ENCODE peak calls at places on chromosomes 11 and 22, in ten cellular contexts. One of them, this sample, is unnamed.

GRCh38 chr22:19807161-19807913 is 46.8 kb downstream of the TBX1 start:
- DNase-seq in CD8-positive, alpha-beta T cell: no peak
- DNase-seq in MM.1S: no peak
- DNase-seq in suprapubic skin: peak; percentile 76
- DNase-seq in upper lobe of left lung: peak; percentile 55
- DNase-seq in colonic mucosa: no peak
- DNase-seq in gastrocnemius medialis: no peak
- DNase-seq in tibial nerve: no peak
- DNase-seq in heart right ventricle: no peak
- DNase-seq in endodermal cell: peak; percentile 29
- DNase-seq in this sample: peak; percentile 31

GRCh38 chr22:43951391-43951790 is 3.9 kb upstream of the SAMM50 start:
- DNase-seq in CD8-positive, alpha-beta T cell: no peak
- DNase-seq in MM.1S: no peak
- DNase-seq in suprapubic skin: no peak
- DNase-seq in upper lobe of left lung: no peak
- DNase-seq in colonic mucosa: no peak
- DNase-seq in gastrocnemius medialis: no peak
- DNase-seq in tibial nerve: no peak
- DNase-seq in heart right ventricle: no peak
- DNase-seq in endodermal cell: no peak
- DNase-seq in this sample: no peak

GRCh38 chr22:24230911-24231656 is 13.8 kb downstream of the GGT5 start:
- DNase-seq in CD8-positive, alpha-beta T cell: peak; percentile 63
- DNase-seq in MM.1S: peak; percentile 40
- DNase-seq in suprapubic skin: no peak
- DNase-seq in upper lobe of left lung: peak; percentile 58
- DNase-seq in colonic mucosa: peak; percentile 60
- DNase-seq in gastrocnemius medialis: no peak
- DNase-seq in tibial nerve: no peak
- DNase-seq in heart right ventricle: peak; percentile 62
- DNase-seq in endodermal cell: peak; percentile 96
- DNase-seq in this sample: peak; percentile 82

GRCh38 chr11:56910785-56911184 is 77.9 kb upstream of the OR5AK2 start:
- DNase-seq in CD8-positive, alpha-beta T cell: no peak
- DNase-seq in MM.1S: no peak
- DNase-seq in suprapubic skin: no peak
- DNase-seq in upper lobe of left lung: no peak
- DNase-seq in colonic mucosa: no peak
- DNase-seq in gastrocnemius medialis: no peak
- DNase-seq in tibial nerve: no peak
- DNase-seq in heart right ventricle: no peak
- DNase-seq in endodermal cell: no peak
- DNase-seq in this sample: no peak

GRCh38 chr11:34650528-34650927 is 29.6 kb downstream of the EHF start:
- DNase-seq in CD8-positive, alpha-beta T cell: peak; percentile 88
- DNase-seq in MM.1S: peak; percentile 73
- DNase-seq in suprapubic skin: no peak
- DNase-seq in upper lobe of left lung: no peak
- DNase-seq in colonic mucosa: no peak
- DNase-seq in gastrocnemius medialis: no peak
- DNase-seq in tibial nerve: no peak
- DNase-seq in heart right ventricle: no peak
- DNase-seq in endodermal cell: no peak
- DNase-seq in this sample: peak; percentile 55

GRCh38 chr11:35781342-35782171 is 119.0 kb downstream of the TRIM44 start:
- DNase-seq in CD8-positive, alpha-beta T cell: no peak
- DNase-seq in MM.1S: no peak
- DNase-seq in suprapubic skin: no peak
- DNase-seq in upper lobe of left lung: no peak
- DNase-seq in colonic mucosa: no peak
- DNase-seq in gastrocnemius medialis: no peak
- DNase-seq in tibial nerve: no peak
- DNase-seq in heart right ventricle: no peak
- DNase-seq in endodermal cell: peak; percentile 48
- DNase-seq in this sample: no peak

GRCh38 chr11:17036666-17037658 is 22.7 kb upstream of the PLEKHA7 start:
- DNase-seq in CD8-positive, alpha-beta T cell: no peak
- DNase-seq in MM.1S: no peak
- DNase-seq in suprapubic skin: no peak
- DNase-seq in upper lobe of left lung: no peak
- DNase-seq in colonic mucosa: peak; percentile 40
- DNase-seq in gastrocnemius medialis: no peak
- DNase-seq in tibial nerve: no peak
- DNase-seq in heart right ventricle: no peak
- DNase-seq in endodermal cell: peak; percentile 86
- DNase-seq in this sample: no peak

GRCh38 chr11:45606514-45607024 is 58.9 kb downstream of the CHST1 start:
- DNase-seq in CD8-positive, alpha-beta T cell: no peak
- DNase-seq in MM.1S: no peak
- DNase-seq in suprapubic skin: no peak
- DNase-seq in upper lobe of left lung: no peak
- DNase-seq in colonic mucosa: no peak
- DNase-seq in gastrocnemius medialis: no peak
- DNase-seq in tibial nerve: no peak
- DNase-seq in heart right ventricle: no peak
- DNase-seq in endodermal cell: peak; percentile 88
- DNase-seq in this sample: no peak

GRCh38 chr11:69948256-69949141 is 129.3 kb upstream of the FGF3 start:
- DNase-seq in CD8-positive, alpha-beta T cell: no peak
- DNase-seq in MM.1S: no peak
- DNase-seq in suprapubic skin: no peak
- DNase-seq in upper lobe of left lung: no peak
- DNase-seq in colonic mucosa: peak; percentile 61
- DNase-seq in gastrocnemius medialis: no peak
- DNase-seq in tibial nerve: no peak
- DNase-seq in heart right ventricle: peak; percentile 10
- DNase-seq in endodermal cell: peak; percentile 82
- DNase-seq in this sample: no peak

GRCh38 chr11:84558085-84558905 is 1068.8 kb downstream of the DLG2 start:
- DNase-seq in CD8-positive, alpha-beta T cell: no peak
- DNase-seq in MM.1S: peak; percentile 76
- DNase-seq in suprapubic skin: no peak
- DNase-seq in upper lobe of left lung: no peak
- DNase-seq in colonic mucosa: peak; percentile 34
- DNase-seq in gastrocnemius medialis: no peak
- DNase-seq in tibial nerve: peak; percentile 13
- DNase-seq in heart right ventricle: no peak
- DNase-seq in endodermal cell: peak; percentile 70
- DNase-seq in this sample: peak; percentile 66

GRCh38 chr22:40345801-40346177 is 511 bp upstream of the ADSL start:
- DNase-seq in CD8-positive, alpha-beta T cell: peak; percentile 71
- DNase-seq in MM.1S: peak; percentile 63
- DNase-seq in suprapubic skin: peak; percentile 83
- DNase-seq in upper lobe of left lung: peak; percentile 87
- DNase-seq in colonic mucosa: peak; percentile 63
- DNase-seq in gastrocnemius medialis: peak; percentile 10
- DNase-seq in tibial nerve: no peak
- DNase-seq in heart right ventricle: peak; percentile 29
- DNase-seq in endodermal cell: peak; percentile 69
- DNase-seq in this sample: peak; percentile 55

GRCh38 chr11:94133752-94134151 is 5.1 kb downstream of the PANX1 start:
- DNase-seq in CD8-positive, alpha-beta T cell: no peak
- DNase-seq in MM.1S: no peak
- DNase-seq in suprapubic skin: no peak
- DNase-seq in upper lobe of left lung: no peak
- DNase-seq in colonic mucosa: no peak
- DNase-seq in gastrocnemius medialis: no peak
- DNase-seq in tibial nerve: no peak
- DNase-seq in heart right ventricle: no peak
- DNase-seq in endodermal cell: no peak
- DNase-seq in this sample: no peak
- H3K4me1 ChIP-seq in CD8-positive, alpha-beta T cell: peaks cover 27% of the 10 kb centered on the region
- H3K4me1 ChIP-seq in MM.1S: peaks cover 23% of the 10 kb centered on the region
- H3K4me1 ChIP-seq in suprapubic skin: peaks cover 72% of the 10 kb centered on the region
- H3K4me1 ChIP-seq in upper lobe of left lung: peaks cover 43% of the 10 kb centered on the region
- H3K4me1 ChIP-seq in colonic mucosa: no peaks in the 10 kb centered on the region
- H3K4me1 ChIP-seq in gastrocnemius medialis: peaks cover 46% of the 10 kb centered on the region
- H3K4me1 ChIP-seq in tibial nerve: peaks cover 68% of the 10 kb centered on the region
- H3K4me1 ChIP-seq in heart right ventricle: peaks cover 83% of the 10 kb centered on the region
- H3K4me1 ChIP-seq in endodermal cell: peaks cover 7% of the 10 kb centered on the region
- H3K4me1 ChIP-seq in this sample: peaks cover 17% of the 10 kb centered on the region

GRCh38 chr11:64227405-64227956 is 1.4 kb downstream of the NUDT22 start:
- DNase-seq in CD8-positive, alpha-beta T cell: peak; percentile 15
- DNase-seq in MM.1S: no peak
- DNase-seq in suprapubic skin: no peak
- DNase-seq in upper lobe of left lung: peak; percentile 29
- DNase-seq in colonic mucosa: peak; percentile 20
- DNase-seq in gastrocnemius medialis: no peak
- DNase-seq in tibial nerve: no peak
- DNase-seq in heart right ventricle: no peak
- DNase-seq in endodermal cell: no peak
- DNase-seq in this sample: no peak

GRCh38 chr11:64224151-64224890 is 1.7 kb downstream of the TRPT1 start:
- DNase-seq in CD8-positive, alpha-beta T cell: peak; percentile 15
- DNase-seq in MM.1S: no peak
- DNase-seq in suprapubic skin: no peak
- DNase-seq in upper lobe of left lung: peak; percentile 46
- DNase-seq in colonic mucosa: no peak
- DNase-seq in gastrocnemius medialis: no peak
- DNase-seq in tibial nerve: no peak
- DNase-seq in heart right ventricle: no peak
- DNase-seq in endodermal cell: peak; percentile 45
- DNase-seq in this sample: no peak

GRCh38 chr11:64226507-64227051 is 505 bp downstream of the NUDT22 start:
- DNase-seq in CD8-positive, alpha-beta T cell: peak; percentile 61
- DNase-seq in MM.1S: peak; percentile 49
- DNase-seq in suprapubic skin: no peak
- DNase-seq in upper lobe of left lung: peak; percentile 88
- DNase-seq in colonic mucosa: peak; percentile 79
- DNase-seq in gastrocnemius medialis: peak; percentile 41
- DNase-seq in tibial nerve: no peak
- DNase-seq in heart right ventricle: peak; percentile 67
- DNase-seq in endodermal cell: peak; percentile 76
- DNase-seq in this sample: peak; percentile 85

GRCh38 chr11:64224891-64225607 is 937 bp downstream of the TRPT1 start:
- DNase-seq in CD8-positive, alpha-beta T cell: peak; percentile 17
- DNase-seq in MM.1S: peak; percentile 6
- DNase-seq in suprapubic skin: no peak
- DNase-seq in upper lobe of left lung: peak; percentile 46
- DNase-seq in colonic mucosa: no peak
- DNase-seq in gastrocnemius medialis: no peak
- DNase-seq in tibial nerve: no peak
- DNase-seq in heart right ventricle: no peak
- DNase-seq in endodermal cell: peak; percentile 54
- DNase-seq in this sample: no peak

GRCh38 chr11:64225608-64226506 is at the start of the genes NUDT22 and TRPT1:
- DNase-seq in CD8-positive, alpha-beta T cell: peak; percentile 87
- DNase-seq in MM.1S: peak; percentile 90
- DNase-seq in suprapubic skin: peak; percentile 97
- DNase-seq in upper lobe of left lung: peak; percentile 98
- DNase-seq in colonic mucosa: peak; percentile 96
- DNase-seq in gastrocnemius medialis: peak; percentile 85
- DNase-seq in tibial nerve: peak; percentile 88
- DNase-seq in heart right ventricle: peak; percentile 93
- DNase-seq in endodermal cell: peak; percentile 97
- DNase-seq in this sample: peak; percentile 97
- TF ChIP-seq CTCF in CD8-positive, alpha-beta T cell: peak; percentile 58
- TF ChIP-seq CTCF in MM.1S: peak; percentile 7
- TF ChIP-seq CTCF in suprapubic skin: no peak
- TF ChIP-seq CTCF in upper lobe of left lung: no peak
- TF ChIP-seq CTCF in colonic mucosa: no peak
- TF ChIP-seq CTCF in gastrocnemius medialis: peak; percentile 6
- TF ChIP-seq CTCF in tibial nerve: no peak
- TF ChIP-seq CTCF in heart right ventricle: no peak
- TF ChIP-seq CTCF in endodermal cell: peak; percentile 38
- TF ChIP-seq CTCF in this sample: no peak

GRCh38 chr22:48761546-48761945 is 1066.1 kb downstream of the BRD1 start:
- DNase-seq in CD8-positive, alpha-beta T cell: no peak
- DNase-seq in MM.1S: no peak
- DNase-seq in suprapubic skin: peak; percentile 41
- DNase-seq in upper lobe of left lung: no peak
- DNase-seq in colonic mucosa: no peak
- DNase-seq in gastrocnemius medialis: no peak
- DNase-seq in tibial nerve: no peak
- DNase-seq in heart right ventricle: no peak
- DNase-seq in endodermal cell: peak; percentile 8
- DNase-seq in this sample: peak; percentile 14
- H3K9me3 ChIP-seq in CD8-positive, alpha-beta T cell: no peaks in the 10 kb centered on the region
- H3K9me3 ChIP-seq in MM.1S: no peaks in the 10 kb centered on the region
- H3K9me3 ChIP-seq in suprapubic skin: peaks cover 7% of the 10 kb centered on the region
- H3K9me3 ChIP-seq in upper lobe of left lung: peaks cover 7% of the 10 kb centered on the region
- H3K9me3 ChIP-seq in colonic mucosa: no peaks in the 10 kb centered on the region
- H3K9me3 ChIP-seq in gastrocnemius medialis: no peaks in the 10 kb centered on the region
- H3K9me3 ChIP-seq in tibial nerve: no peaks in the 10 kb centered on the region
- H3K9me3 ChIP-seq in heart right ventricle: peaks cover 21% of the 10 kb centered on the region
- H3K9me3 ChIP-seq in endodermal cell: no peaks in the 10 kb centered on the region
- H3K9me3 ChIP-seq in this sample: no peaks in the 10 kb centered on the region

GRCh38 chr22:46296257-46297150 is at the start of gene GTSE1:
- DNase-seq in CD8-positive, alpha-beta T cell: peak; percentile 98
- DNase-seq in MM.1S: peak; percentile 99
- DNase-seq in suprapubic skin: peak; percentile 99
- DNase-seq in upper lobe of left lung: peak; percentile 98
- DNase-seq in colonic mucosa: peak; percentile 98
- DNase-seq in gastrocnemius medialis: peak; percentile 96
- DNase-seq in tibial nerve: peak; percentile 92
- DNase-seq in heart right ventricle: peak; percentile 99
- DNase-seq in endodermal cell: peak; percentile 99
- DNase-seq in this sample: peak; percentile 97
- H3K4me1 ChIP-seq in CD8-positive, alpha-beta T cell: peaks cover 24% of the 10 kb centered on the region
- H3K4me1 ChIP-seq in MM.1S: peaks cover 41% of the 10 kb centered on the region
- H3K4me1 ChIP-seq in suprapubic skin: peaks cover 30% of the 10 kb centered on the region
- H3K4me1 ChIP-seq in upper lobe of left lung: peaks cover 15% of the 10 kb centered on the region
- H3K4me1 ChIP-seq in colonic mucosa: peaks cover 17% of the 10 kb centered on the region
- H3K4me1 ChIP-seq in gastrocnemius medialis: peaks cover 8% of the 10 kb centered on the region
- H3K4me1 ChIP-seq in tibial nerve: peaks cover 23% of the 10 kb centered on the region
- H3K4me1 ChIP-seq in heart right ventricle: peaks cover 45% of the 10 kb centered on the region
- H3K4me1 ChIP-seq in endodermal cell: no peaks in the 10 kb centered on the region
- H3K4me1 ChIP-seq in this sample: no peaks in the 10 kb centered on the region